ENCODE peak calls at places on chromosomes 12 and 14, in nine cellular contexts. X is H1, H is transverse colon, P is NB4, V is testis, G is upper lobe of left lung, Q is IMR-90, B is Peyer's patch, R is right lobe of liver. F is an unnamed sample.

GRCh38 chr12:45377815-45378214 is 161.9 kb downstream of the ANO6 start:
- DNase-seq in X (no peak), H (no peak), P (no peak), V (no peak), G (no peak), Q (no peak), B (no peak), R (no peak), F (no peak)

GRCh38 chr12:84508325-84508861 is 404.2 kb downstream of the SLC6A15 start:
- DNase-seq in X (no peak), H (no peak), P (peak; percentile 74), V (no peak), G (no peak), Q (peak; percentile 75), B (no peak), R (no peak), F (no peak)

GRCh38 chr14:69643430-69644200 is 32.2 kb downstream of the SUSD6 start:
- DNase-seq in X (no peak), H (peak; percentile 86), P (peak; percentile 52), V (no peak), G (peak; percentile 85), Q (peak; percentile 84), B (peak; percentile 80), R (peak; percentile 78), F (no peak)

GRCh38 chr12:53198470-53199110 is 8.5 kb downstream of the ITGB7 start:
- DNase-seq in X (no peak), H (no peak), P (no peak), V (no peak), G (no peak), Q (no peak), B (no peak), R (no peak), F (no peak)

GRCh38 chr12:65229441-65229840 is 49.0 kb upstream of the MSRB3 start:
- DNase-seq in X (no peak), H (no peak), P (no peak), V (no peak), G (no peak), Q (peak; percentile 81), B (no peak), R (no peak), F (no peak)

GRCh38 chr12:99029502-99030271 is 384.6 kb downstream of the APAF1 start:
- DNase-seq in X (no peak), H (no peak), P (no peak), V (peak; percentile 54), G (no peak), Q (no peak), B (no peak), R (no peak), F (no peak)

GRCh38 chr14:39279515-39279914 is 45.8 kb downstream of the MIA2 start:
- DNase-seq in X (no peak), H (no peak), P (no peak), V (no peak), G (no peak), Q (no peak), B (no peak), R (no peak), F (no peak)

GRCh38 chr12:49208661-49209060 is 19.8 kb upstream of the TUBA1A start:
- DNase-seq in X (no peak), H (no peak), P (no peak), V (no peak), G (no peak), Q (no peak), B (no peak), R (no peak), F (no peak)

GRCh38 chr14:24119691-24120090 is 4.9 kb upstream of the NRL start:
- DNase-seq in X (no peak), H (no peak), P (no peak), V (no peak), G (no peak), Q (no peak), B (no peak), R (no peak), F (no peak)

GRCh38 chr14:55446127-55446736 is 5.8 kb upstream of the TBPL2 start:
- DNase-seq in X (no peak), H (peak; percentile 60), P (peak; percentile 71), V (peak; percentile 85), G (peak; percentile 33), Q (peak; percentile 86), B (no peak), R (no peak), F (no peak)

GRCh38 chr12:108615918-108616317 is 17.8 kb downstream of the SELPLG start:
- DNase-seq in X (no peak), H (no peak), P (no peak), V (no peak), G (no peak), Q (no peak), B (no peak), R (no peak), F (no peak)

GRCh38 chr12:132353811-132354210 is 24.4 kb upstream of the GALNT9 start:
- DNase-seq in X (no peak), H (no peak), P (no peak), V (no peak), G (no peak), Q (no peak), B (no peak), R (peak; percentile 22), F (no peak)

GRCh38 chr12:9086087-9086486 is 29.6 kb downstream of the A2M start:
- DNase-seq in X (no peak), H (no peak), P (no peak), V (no peak), G (no peak), Q (no peak), B (no peak), R (no peak), F (no peak)

GRCh38 chr12:90111646-90112565 is 403.3 kb upstream of the ATP2B1 start:
- DNase-seq in X (no peak), H (no peak), P (no peak), V (no peak), G (no peak), Q (no peak), B (no peak), R (no peak), F (no peak)

GRCh38 chr14:34833545-34834523 is 41.3 kb downstream of the BAZ1A start:
- DNase-seq in X (no peak), H (no peak), P (peak; percentile 60), V (no peak), G (no peak), Q (no peak), B (no peak), R (no peak), F (no peak)

GRCh38 chr12:76316468-76316867 is 31.7 kb downstream of the BBS10 start:
- DNase-seq in X (no peak), H (no peak), P (no peak), V (no peak), G (no peak), Q (no peak), B (no peak), R (no peak), F (no peak)

GRCh38 chr14:100372357-100373048 is 49.4 kb downstream of the SLC25A47 start:
- DNase-seq in X (no peak), H (no peak), P (no peak), V (no peak), G (no peak), Q (no peak), B (no peak), R (no peak), F (no peak)
- H3K4me3 ChIP-seq in X (peak overlapping the region; percentile 31), H (no peak overlapping the region), P (no peak overlapping the region), V (no peak overlapping the region), G (peak overlapping the region; percentile 91), Q (peak overlapping the region; percentile 8), B (no peak overlapping the region), R (no peak overlapping the region), F (no peak overlapping the region)

GRCh38 chr12:92144045-92144630 is 1.5 kb downstream of the BTG1 start:
- DNase-seq in X (peak; percentile 33), H (peak; percentile 80), P (peak; percentile 97), V (peak; percentile 85), G (peak; percentile 91), Q (peak; percentile 99), B (peak; percentile 59), R (peak; percentile 65), F (peak; percentile 41)
- TF ChIP-seq POLR2A in X (peak; percentile 45), H (peak; percentile 63), P (peak; percentile 25), V (no peak), G (peak; percentile 75), Q (peak; percentile 71), B (no peak), R (no peak), F (peak; percentile 71)

DNA sequence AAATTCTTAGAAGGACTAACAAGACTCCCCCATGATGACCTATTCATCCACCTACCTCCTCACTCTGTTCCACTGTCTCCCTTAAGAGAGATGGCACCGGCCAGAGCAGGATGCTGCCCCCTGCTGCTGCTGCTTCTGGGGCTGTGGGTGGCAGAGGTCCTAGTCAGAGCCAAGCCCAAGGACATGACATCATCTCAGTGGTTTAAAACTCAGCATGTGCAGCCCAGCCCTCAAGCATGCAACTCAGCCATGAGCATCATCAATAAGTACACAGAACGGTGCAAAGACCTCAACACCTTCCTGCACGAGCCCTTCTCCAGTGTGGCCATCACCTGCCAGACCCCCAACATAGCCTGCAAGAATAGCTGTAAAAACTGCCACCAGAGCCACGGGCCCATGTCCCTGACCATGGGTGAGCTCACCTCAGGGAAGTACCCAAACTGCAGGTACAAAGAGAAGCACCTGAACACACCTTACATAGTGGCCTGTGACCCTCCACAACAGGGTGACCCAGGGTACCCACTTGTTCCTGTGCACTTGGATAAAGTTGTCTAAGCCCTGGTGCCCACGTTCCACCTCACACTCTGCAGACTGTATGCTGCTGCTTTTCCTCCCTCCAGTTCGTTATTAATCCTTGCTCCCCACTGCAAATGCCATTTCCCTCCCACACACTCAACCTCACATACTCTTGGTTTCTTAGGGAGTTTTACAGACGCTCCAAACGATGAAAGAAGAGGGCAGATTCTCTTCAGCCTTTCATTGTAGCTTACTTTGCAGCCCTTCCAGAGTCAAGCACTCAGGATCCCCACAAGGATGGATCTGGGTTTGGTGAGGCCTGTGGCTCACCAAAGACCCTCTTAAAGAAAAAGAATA is at the start of gene RNASE8:
- DNase-seq in X (no peak), H (no peak), P (peak; percentile 13), V (no peak), G (no peak), Q (peak; percentile 35), B (no peak), R (no peak), F (no peak)
- TF ChIP-seq CTCF in X (no peak), H (no peak), P (no peak), V (no peak), G (no peak), Q (peak; percentile 32), B (no peak), R (peak; percentile 23), F (no peak)

DNA sequence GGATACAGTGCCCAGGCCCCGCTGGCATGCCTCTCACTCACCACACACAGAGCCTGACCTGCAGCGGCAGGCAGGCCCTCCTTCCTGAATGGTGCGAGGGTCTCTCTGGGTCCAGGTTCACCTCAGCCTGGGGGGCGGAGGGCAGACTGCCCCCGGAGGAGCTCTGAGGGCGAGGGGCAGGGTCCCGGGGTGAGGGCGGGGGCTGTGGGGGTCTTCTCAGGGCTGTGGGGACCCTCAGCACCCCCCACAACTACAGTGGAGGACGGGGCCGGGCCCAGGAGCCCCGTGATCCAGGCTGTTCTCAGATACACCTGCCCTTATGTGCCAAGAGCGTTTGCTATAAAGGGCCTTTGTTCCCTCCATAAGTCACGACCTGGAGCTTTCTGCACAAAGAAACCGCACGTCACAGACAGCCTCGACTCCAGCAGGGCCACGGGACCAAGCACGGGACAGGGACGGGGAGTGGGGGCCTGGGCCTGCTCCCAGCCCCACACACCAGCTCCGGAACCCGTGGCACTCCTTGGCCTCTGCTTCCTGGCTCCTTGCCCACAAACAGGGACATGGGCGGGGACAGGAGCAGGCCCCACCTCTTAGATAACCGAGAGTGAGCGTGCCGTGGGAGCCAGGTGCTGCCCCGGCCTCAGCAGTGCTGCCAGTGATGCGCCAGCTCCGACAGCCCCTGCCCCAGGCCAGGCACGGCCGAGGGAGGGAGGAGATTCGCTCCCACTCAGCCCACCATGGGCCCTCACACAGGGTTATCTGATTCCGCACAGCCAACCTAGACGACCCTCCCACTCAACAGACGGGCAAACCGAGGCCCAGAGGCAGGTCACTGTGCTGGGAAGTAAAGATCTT is 101.9 kb downstream of the RFLNA start:
- DNase-seq in X (no peak), H (peak; percentile 86), P (no peak), V (peak; percentile 91), G (no peak), Q (no peak), B (peak; percentile 89), R (no peak), F (no peak)
- H3K4me3 ChIP-seq in X (no peak overlapping the region), H (no peak overlapping the region), P (no peak overlapping the region), V (no peak overlapping the region), G (no peak overlapping the region), Q (no peak overlapping the region), B (no peak overlapping the region), R (no peak overlapping the region), F (no peak overlapping the region)